ENCODE peak calls at places on chromosomes 2 and 18, in six cellular contexts. C is PC-9, Z is AG09309, V is WTC11, O is ovary, K is foreskin fibroblast. M is an unnamed sample.

GRCh38 chr2:42464631-42465030 is 29.2 kb downstream of the KCNG3 start:
- DNase-seq in Z (no peak), C (no peak), K (no peak), O (no peak), V (no peak), M (no peak)

GRCh38 chr2:46967990-46968647 is 52.5 kb upstream of the MCFD2 start:
- DNase-seq in V (no peak), O (peak), Z (peak), C (peak), K (peak), M (peak)

GRCh38 chr2:63122921-63123320 is 72.3 kb downstream of the OTX1 start:
- DNase-seq in V (no peak), Z (no peak), C (no peak), O (no peak), K (no peak), M (no peak)

GRCh38 chr18:43830905-43831304 is 553.6 kb upstream of the SYT4 start:
- DNase-seq in O (no peak), Z (no peak), K (peak), V (no peak), C (no peak), M (no peak)

GRCh38 chr18:49273201-49273880 is 187.1 kb downstream of the DYM start:
- DNase-seq in C (no peak), V (no peak), K (no peak), O (no peak), Z (no peak), M (no peak)

GRCh38 chr2:47519604-47520301 is 116.8 kb downstream of the MSH2 start:
- DNase-seq in O (no peak), C (no peak), K (no peak), V (no peak), Z (no peak), M (no peak)

GRCh38 chr2:6148887-6149286 is 456.7 kb downstream of the SOX11 start:
- DNase-seq in C (no peak), Z (no peak), K (no peak), V (no peak), O (no peak), M (no peak)

GRCh38 chr2:231487197-231487596 is 22.9 kb upstream of the NCL start:
- DNase-seq in Z (no peak), C (no peak), O (no peak), K (no peak), V (no peak), M (no peak)

GRCh38 chr2:108637304-108637669 is 82.0 kb upstream of the RANBP2 start:
- DNase-seq in Z (peak), V (no peak), O (peak), C (no peak), K (peak), M (peak)

GRCh38 chr2:241968417-241968816 is 98.9 kb downstream of the RTP5 start:
- DNase-seq in K (no peak), C (no peak), Z (no peak), V (no peak), O (no peak), M (no peak)

DNA sequence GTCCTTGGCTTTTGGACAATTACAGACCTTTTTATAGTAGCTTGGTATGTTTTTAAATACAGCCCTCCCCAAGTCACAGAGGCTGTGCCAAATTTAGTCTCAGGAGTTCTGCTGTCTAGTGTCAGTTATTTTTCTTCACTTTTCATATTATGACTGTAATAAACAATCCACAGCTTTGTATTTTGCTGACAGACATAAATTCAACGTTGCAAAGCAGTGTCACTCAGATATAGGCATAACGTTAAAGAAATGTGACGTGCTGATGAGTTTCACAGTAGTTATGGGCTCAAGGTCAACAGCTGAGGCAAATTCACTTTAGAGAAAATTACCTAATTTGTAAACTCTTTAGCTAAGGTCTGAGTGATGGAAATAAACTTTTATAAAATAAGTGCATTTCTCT is 151.6 kb downstream of the SATB2 start:
- DNase-seq in K (no peak), O (no peak), Z (no peak), C (no peak), V (no peak), M (no peak)
- TF ChIP-seq CTCF in K (no peak), O (no peak), Z (no peak), C (no peak), V (no peak), M (no peak)

DNA sequence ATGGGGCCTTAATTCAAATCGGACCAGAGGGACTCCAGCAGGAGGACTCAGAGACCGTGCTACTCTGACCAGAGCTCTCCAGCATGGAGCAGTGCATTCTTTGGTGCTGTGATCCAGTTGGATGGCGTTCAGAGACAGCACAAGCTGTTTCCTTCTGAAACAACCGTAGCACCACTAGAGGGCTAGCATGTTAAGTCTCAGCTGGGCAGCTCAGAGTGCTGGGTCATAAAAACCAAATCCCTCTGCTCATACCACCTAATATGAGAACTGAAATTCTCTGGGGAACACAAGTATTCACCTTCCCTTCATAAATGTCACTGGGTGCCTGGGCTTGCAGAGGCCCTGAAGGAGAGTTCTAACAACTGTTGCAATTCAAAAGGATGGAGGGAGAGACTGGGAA is 97.7 kb upstream of the TFCP2L1 start:
- DNase-seq in Z (no peak), O (no peak), C (no peak), K (peak), V (no peak), M (no peak)
- TF ChIP-seq CTCF in Z (peak), O (no peak), C (no peak), K (no peak), V (no peak), M (peak)

GRCh38 chr2:127130421-127130820 is 23.5 kb upstream of the BIN1 start:
- DNase-seq in C (no peak), V (no peak), K (no peak), Z (no peak), O (no peak), M (no peak)
- TF ChIP-seq CTCF in C (no peak), V (no peak), K (no peak), Z (no peak), O (no peak), M (no peak)

DNA sequence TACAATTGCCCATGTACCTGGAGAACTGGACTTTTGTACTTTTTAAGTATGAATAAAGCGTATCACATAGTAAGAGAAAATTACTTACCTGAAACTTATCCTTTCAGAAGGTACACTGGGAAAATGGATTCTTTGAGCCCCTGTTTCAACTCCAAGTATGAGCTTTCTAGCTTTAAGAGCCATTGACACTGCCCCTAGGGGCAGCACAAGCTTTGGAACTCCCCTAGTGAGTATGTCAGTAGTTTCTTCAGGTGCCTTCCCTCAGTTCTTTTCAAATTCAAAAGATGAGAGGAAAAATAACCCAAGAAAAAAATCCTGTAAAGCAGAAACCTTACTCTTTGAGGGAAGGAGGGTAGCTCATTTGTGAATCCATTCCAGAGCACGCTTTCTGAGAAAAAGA is 124.1 kb downstream of the MEMO1 start:
- DNase-seq in Z (no peak), V (peak), C (no peak), K (peak), O (no peak), M (no peak)
- TF ChIP-seq CTCF in Z (peak), V (no peak), C (peak), K (peak), O (no peak), M (peak)

GRCh38 chr2:53040536-53041229 is 726.9 kb upstream of the CHAC2 start:
- DNase-seq in V (no peak), O (no peak), C (no peak), Z (no peak), K (no peak), M (no peak)
- TF ChIP-seq CTCF in V (no peak), O (no peak), C (peak), Z (no peak), K (no peak), M (peak)